ENCODE peak calls at places on chromosomes 16 and 17, in ten cellular contexts. X, U, Z, Q, C, S, W, R, V and I are unnamed samples.

GRCh38 chr16:17784073-17784472 is 313.3 kb upstream of the XYLT1 start:
- DNase-seq in X (no peak), U (no peak), Z (peak; percentile 3), Q (no peak), C (no peak), S (no peak), W (no peak), R (no peak), V (peak; percentile 48), I (no peak)

GRCh38 chr16:74224828-74225227 is 71.8 kb upstream of the PSMD7 start:
- DNase-seq in X (no peak), U (no peak), Z (no peak), Q (no peak), C (no peak), S (no peak), W (no peak), R (no peak), V (no peak), I (no peak)

GRCh38 chr16:4011225-4011939 is 104.9 kb downstream of the ADCY9 start:
- DNase-seq in X (no peak), U (no peak), Z (no peak), Q (no peak), C (no peak), S (no peak), W (no peak), R (no peak), V (no peak), I (no peak)

GRCh38 chr16:11835891-11836652 is 15.3 kb downstream of the RSL1D1 start:
- DNase-seq in X (no peak), U (no peak), Z (no peak), Q (no peak), C (no peak), S (no peak), W (no peak), R (no peak), V (peak; percentile 87), I (no peak)

GRCh38 chr16:87464691-87465300 is 28.0 kb downstream of the ZCCHC14 start:
- DNase-seq in X (no peak), U (no peak), Z (no peak), Q (no peak), C (no peak), S (peak; percentile 14), W (no peak), R (no peak), V (peak; percentile 67), I (peak; percentile 41)

GRCh38 chr17:20908373-20909273 is 134.2 kb downstream of the USP22 start:
- DNase-seq in X (peak; percentile 40), U (peak; percentile 47), Z (peak; percentile 6), Q (peak; percentile 92), C (peak; percentile 63), S (peak; percentile 58), W (peak; percentile 82), R (peak; percentile 61), V (peak; percentile 14), I (peak; percentile 51)

GRCh38 chr16:19861811-19862327 is 22.8 kb downstream of the GPRC5B start:
- DNase-seq in X (no peak), U (no peak), Z (no peak), Q (no peak), C (no peak), S (no peak), W (no peak), R (no peak), V (no peak), I (no peak)

GRCh38 chr16:56812884-56813283 is 52.1 kb upstream of the SLC12A3 start:
- DNase-seq in X (no peak), U (no peak), Z (no peak), Q (peak; percentile 25), C (no peak), S (no peak), W (no peak), R (no peak), V (no peak), I (no peak)

GRCh38 chr16:11725457-11725856 is 17.2 kb downstream of the TXNDC11 start:
- DNase-seq in X (no peak), U (no peak), Z (no peak), Q (no peak), C (no peak), S (no peak), W (no peak), R (no peak), V (no peak), I (no peak)

GRCh38 chr16:4966736-4967453 is 8.8 kb downstream of the SEC14L5 start:
- DNase-seq in X (no peak), U (no peak), Z (no peak), Q (no peak), C (no peak), S (no peak), W (no peak), R (no peak), V (no peak), I (no peak)

GRCh38 chr16:73214825-73215481 is 167.0 kb upstream of the ZFHX3 start:
- DNase-seq in X (no peak), U (no peak), Z (no peak), Q (no peak), C (no peak), S (no peak), W (no peak), R (no peak), V (peak; percentile 92), I (no peak)

GRCh38 chr17:70447588-70447987 is 278.3 kb downstream of the KCNJ2 start:
- DNase-seq in X (no peak), U (no peak), Z (no peak), Q (no peak), C (no peak), S (no peak), W (no peak), R (no peak), V (no peak), I (peak; percentile 2)

GRCh38 chr17:19470529-19471261 is 59.7 kb downstream of the RNF112 start:
- DNase-seq in X (no peak), U (no peak), Z (no peak), Q (no peak), C (no peak), S (no peak), W (no peak), R (no peak), V (no peak), I (no peak)

GRCh38 chr17:3535253-3535995 is 22.2 kb downstream of the TRPV3 start:
- DNase-seq in X (peak; percentile 12), U (no peak), Z (peak; percentile 25), Q (peak; percentile 90), C (peak; percentile 55), S (peak; percentile 21), W (peak; percentile 54), R (peak; percentile 22), V (no peak), I (no peak)

GRCh38 chr16:83458612-83459011 is 349.2 kb upstream of the HSBP1 start:
- DNase-seq in X (no peak), U (no peak), Z (no peak), Q (no peak), C (no peak), S (no peak), W (no peak), R (no peak), V (no peak), I (peak; percentile 57)

GRCh38 chr17:66171692-66172091 is 20.2 kb downstream of the CEP112 start:
- DNase-seq in X (no peak), U (no peak), Z (no peak), Q (no peak), C (no peak), S (no peak), W (no peak), R (no peak), V (no peak), I (no peak)

GRCh38 chr16:55832788-55833583 is at the start of gene CES1:
- DNase-seq in X (no peak), U (no peak), Z (no peak), Q (no peak), C (no peak), S (no peak), W (no peak), R (no peak), V (no peak), I (no peak)

GRCh38 chr17:29722411-29723198 is 99.9 kb upstream of the CORO6 start:
- DNase-seq in X (no peak), U (peak; percentile 22), Z (peak; percentile 95), Q (no peak), C (peak; percentile 63), S (no peak), W (no peak), R (peak; percentile 35), V (peak; percentile 60), I (no peak)

GRCh38 chr17:17109896-17110295 is 67.6 kb downstream of the MPRIP start:
- DNase-seq in X (no peak), U (no peak), Z (no peak), Q (no peak), C (peak; percentile 46), S (no peak), W (no peak), R (peak; percentile 10), V (no peak), I (no peak)

GRCh38 chr17:37614391-37614790 is 5.2 kb upstream of the SYNRG start:
- DNase-seq in X (no peak), U (no peak), Z (no peak), Q (no peak), C (no peak), S (no peak), W (no peak), R (no peak), V (no peak), I (no peak)

GRCh38 chr16:48444574-48444973 is 59.4 kb upstream of the SIAH1 start:
- DNase-seq in X (no peak), U (no peak), Z (no peak), Q (peak; percentile 73), C (no peak), S (no peak), W (no peak), R (no peak), V (peak; percentile 75), I (peak; percentile 70)

GRCh38 chr16:67120025-67120424 is 10.3 kb downstream of the PHAF1 start:
- DNase-seq in X (no peak), U (no peak), Z (no peak), Q (no peak), C (no peak), S (no peak), W (no peak), R (no peak), V (no peak), I (no peak)

GRCh38 chr17:731943-732787 is at the start of gene TLCD3A:
- DNase-seq in X (no peak), U (no peak), Z (peak; percentile 33), Q (peak; percentile 82), C (peak; percentile 27), S (no peak), W (no peak), R (peak; percentile 25), V (no peak), I (peak; percentile 69)

GRCh38 chr17:74995847-74996246 is 8.4 kb downstream of the CDR2L start:
- DNase-seq in X (no peak), U (no peak), Z (no peak), Q (no peak), C (no peak), S (no peak), W (no peak), R (no peak), V (no peak), I (no peak)

GRCh38 chr16:88681709-88682451 is 4.4 kb downstream of the SNAI3 start:
- DNase-seq in X (no peak), U (no peak), Z (peak; percentile 99), Q (no peak), C (peak; percentile 57), S (no peak), W (no peak), R (no peak), V (no peak), I (no peak)

GRCh38 chr16:1791943-1792812 is 1.3 kb downstream of the IGFALS start:
- DNase-seq in X (no peak), U (no peak), Z (no peak), Q (no peak), C (no peak), S (no peak), W (no peak), R (no peak), V (no peak), I (no peak)

GRCh38 chr16:2420035-2420434 is 9.2 kb upstream of the CCNF start:
- DNase-seq in X (no peak), U (no peak), Z (no peak), Q (no peak), C (no peak), S (no peak), W (no peak), R (no peak), V (no peak), I (no peak)

GRCh38 chr16:69087161-69087581 is 18.3 kb upstream of the HAS3 start:
- DNase-seq in X (no peak), U (no peak), Z (no peak), Q (no peak), C (no peak), S (no peak), W (no peak), R (no peak), V (no peak), I (no peak)